ENCODE peak calls at places on chromosomes 7 and 10, in ten cellular contexts. N is heart left ventricle, M is RWPE2, X is fibroblast of lung, G is HCT116, Q is Panc1, J is lower lobe of right lung, B is hepatocyte, Y is IMR-90, V is OCI-LY7. D is an unnamed sample.

GRCh38 chr7:155529346-155529745 is 17.0 kb downstream of the CNPY1 start:
- DNase-seq in N (no peak), M (no peak), X (no peak), G (no peak), Q (no peak), J (no peak), B (no peak), Y (no peak), V (no peak), D (no peak)

GRCh38 chr10:93079663-93080349 is 6.1 kb downstream of the CYP26A1 start:
- DNase-seq in N (no peak), M (no peak), X (no peak), G (no peak), Q (no peak), J (no peak), B (no peak), Y (no peak), V (no peak), D (no peak)

GRCh38 chr10:93065675-93066543 is 5.3 kb downstream of the CYP26C1 start:
- DNase-seq in N (no peak), M (no peak), X (no peak), G (no peak), Q (no peak), J (no peak), B (no peak), Y (no peak), V (no peak), D (no peak)

GRCh38 chr7:134823400-134823799 is 44.0 kb downstream of the CALD1 start:
- DNase-seq in N (no peak), M (no peak), X (peak; percentile 91), G (no peak), Q (no peak), J (no peak), B (no peak), Y (peak; percentile 92), V (no peak), D (no peak)

GRCh38 chr10:110498982-110499795 is 1.5 kb downstream of the DUSP5 start:
- DNase-seq in N (no peak), M (no peak), X (peak; percentile 69), G (no peak), Q (no peak), J (no peak), B (peak; percentile 42), Y (peak; percentile 74), V (peak; percentile 53), D (no peak)

GRCh38 chr10:5285186-5285585 is 79.6 kb upstream of the UCN3 start:
- DNase-seq in N (no peak), M (no peak), X (no peak), G (no peak), Q (no peak), J (no peak), B (no peak), Y (no peak), V (no peak), D (no peak)

GRCh38 chr7:5470721-5471311 is 47.2 kb upstream of the TNRC18 start:
- DNase-seq in N (peak; percentile 83), M (no peak), X (no peak), G (no peak), Q (no peak), J (no peak), B (no peak), Y (peak; percentile 40), V (no peak), D (no peak)

GRCh38 chr7:143068446-143068845 is 16.3 kb downstream of the OR6V1 start:
- DNase-seq in N (no peak), M (no peak), X (no peak), G (no peak), Q (no peak), J (no peak), B (no peak), Y (no peak), V (no peak), D (no peak)

GRCh38 chr7:142866361-142867096 is 11.7 kb downstream of the EPHB6 start:
- DNase-seq in N (peak; percentile 57), M (no peak), X (peak; percentile 11), G (no peak), Q (no peak), J (no peak), B (peak; percentile 62), Y (no peak), V (peak; percentile 29), D (peak; percentile 33)

GRCh38 chr10:98195132-98195531 is 60.7 kb downstream of the R3HCC1L start:
- DNase-seq in N (no peak), M (no peak), X (no peak), G (no peak), Q (no peak), J (no peak), B (no peak), Y (no peak), V (no peak), D (no peak)

GRCh38 chr10:98193030-98193429 is 58.6 kb downstream of the R3HCC1L start:
- DNase-seq in N (no peak), M (no peak), X (no peak), G (no peak), Q (no peak), J (no peak), B (no peak), Y (no peak), V (no peak), D (no peak)

GRCh38 chr10:98201760-98202159 is 66.2 kb downstream of the LOXL4 start:
- DNase-seq in N (no peak), M (no peak), X (no peak), G (no peak), Q (no peak), J (no peak), B (no peak), Y (no peak), V (no peak), D (no peak)

GRCh38 chr10:98194633-98195032 is 60.2 kb downstream of the R3HCC1L start:
- DNase-seq in N (no peak), M (no peak), X (no peak), G (no peak), Q (no peak), J (no peak), B (no peak), Y (no peak), V (no peak), D (no peak)

DNA sequence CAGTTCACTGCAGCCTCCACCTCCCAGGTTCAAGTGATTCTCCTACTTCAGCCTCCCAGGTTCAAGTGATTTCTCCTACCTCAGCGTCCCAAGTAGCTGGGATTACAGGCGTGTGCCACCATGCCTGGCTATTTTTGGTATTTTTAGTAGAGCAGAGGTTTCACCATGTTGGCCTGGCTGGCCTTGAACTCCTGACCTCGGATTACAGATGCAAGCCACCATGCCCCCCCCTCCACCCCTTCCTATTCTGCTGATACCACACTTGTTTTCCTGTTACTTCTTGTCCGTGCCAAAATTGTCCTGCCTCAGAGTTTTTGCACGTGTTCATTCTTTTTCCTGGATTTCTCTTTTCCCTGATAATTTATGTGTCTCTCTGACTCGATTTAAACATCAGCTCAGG is 62.5 kb downstream of the R3HCC1L start:
- DNase-seq in N (no peak), M (no peak), X (no peak), G (no peak), Q (no peak), J (no peak), B (no peak), Y (no peak), V (no peak), D (no peak)
- H3K27ac ChIP-seq in N (no peak overlapping the region), M (no peak overlapping the region), X (no peak overlapping the region), G (no peak overlapping the region), Q (no peak overlapping the region), J (no peak overlapping the region), B (no peak overlapping the region), Y (no peak overlapping the region), V (no peak overlapping the region), D (no peak overlapping the region)

DNA sequence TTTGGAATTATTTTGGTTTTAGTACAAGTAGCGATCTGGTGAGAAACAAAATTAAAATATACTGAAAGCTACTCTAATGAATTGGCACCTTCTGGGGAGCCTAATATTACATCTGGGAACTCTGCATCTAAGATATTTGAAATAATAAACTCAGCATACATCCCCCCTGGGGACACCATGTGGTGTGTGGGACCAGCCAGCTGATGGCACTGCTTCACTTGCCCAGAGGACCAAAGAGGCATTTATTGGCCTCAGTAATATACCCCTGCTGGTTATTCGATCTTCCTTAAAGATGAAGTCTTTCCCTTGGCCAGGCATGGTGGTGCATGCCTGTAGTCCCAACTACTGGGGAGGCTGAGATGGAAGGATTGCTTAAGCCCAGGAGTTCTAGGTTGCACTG is 195.1 kb upstream of the AUTS2 start:
- DNase-seq in N (no peak), M (no peak), X (no peak), G (no peak), Q (no peak), J (no peak), B (no peak), Y (no peak), V (peak; percentile 73), D (no peak)
- TF ChIP-seq CTCF in N (peak; percentile 31), M (no peak), X (no peak), G (no peak), Q (no peak), J (peak; percentile 18), B (no peak), Y (no peak), V (peak; percentile 82), D (no peak)

DNA sequence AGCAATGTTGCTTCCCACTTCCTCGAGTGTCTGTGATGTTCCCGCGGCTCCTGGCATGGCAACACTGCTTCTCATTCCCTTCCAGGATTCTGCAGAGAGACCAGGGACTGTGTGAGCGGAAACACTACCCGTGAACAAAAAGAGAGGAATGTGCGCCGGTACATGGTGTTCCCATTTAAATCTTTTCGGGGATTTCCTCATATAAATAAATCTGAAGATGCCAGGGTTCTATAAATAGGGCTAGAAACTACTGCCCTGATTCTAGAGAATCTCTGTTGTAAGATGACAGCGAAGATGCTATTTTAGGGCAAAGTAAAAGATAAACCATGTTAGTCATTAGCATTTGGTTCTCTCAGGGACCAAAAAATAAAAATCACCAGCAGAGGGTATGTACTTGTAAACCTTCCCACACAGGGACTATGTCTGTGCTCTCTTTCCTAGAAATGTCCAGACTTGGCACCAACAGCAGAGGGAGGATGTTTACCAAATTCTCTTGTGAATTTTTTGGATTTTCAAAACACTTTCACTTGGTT is 92.2 kb upstream of the DDC start:
- DNase-seq in N (no peak), M (no peak), X (no peak), G (no peak), Q (no peak), J (no peak), B (peak; percentile 17), Y (peak; percentile 12), V (no peak), D (no peak)
- H3K4me1 ChIP-seq in N (peaks cover 84% of the 10 kb centered on the region), M (peaks cover 3% of the 10 kb centered on the region), X (peaks cover 7% of the 10 kb centered on the region), G (no peaks in the 10 kb centered on the region), Q (no peaks in the 10 kb centered on the region), J (peaks cover 82% of the 10 kb centered on the region), B (peaks cover 10% of the 10 kb centered on the region), Y (peaks cover 1% of the 10 kb centered on the region), V (peaks cover 15% of the 10 kb centered on the region), D (peaks cover 80% of the 10 kb centered on the region)

GRCh38 chr7:127587663-127588018 is 570 bp upstream of the ARF5 start:
- DNase-seq in N (no peak), M (no peak), X (no peak), G (no peak), Q (no peak), J (no peak), B (no peak), Y (no peak), V (no peak), D (no peak)
- H3K27ac ChIP-seq in N (peak overlapping the region; percentile 93), M (no peak overlapping the region), X (peak overlapping the region; percentile 60), G (peak overlapping the region; percentile 37), Q (peak overlapping the region; percentile 82), J (peak overlapping the region; percentile 87), B (peak overlapping the region; percentile 99), Y (peak overlapping the region; percentile 83), V (no peak overlapping the region), D (peak overlapping the region; percentile 80)

GRCh38 chr10:132101529-132101928 is 35.8 kb downstream of the JAKMIP3 start:
- DNase-seq in N (no peak), M (no peak), X (no peak), G (no peak), Q (no peak), J (no peak), B (no peak), Y (no peak), V (peak; percentile 4), D (peak; percentile 16)
- TF ChIP-seq CTCF in N (no peak), M (peak; percentile 11), X (no peak), G (peak; percentile 22), Q (no peak), J (no peak), B (no peak), Y (no peak), V (peak; percentile 59), D (no peak)

D was measured in left lung.